ENCODE peak calls at places on chromosome 4, in five cellular contexts. S is sigmoid colon, Q is mammary epithelial cell, C is cardiac muscle cell, J is aorta. K is an unnamed sample.
A peak's percentile ranks its signal among the peaks of the same experiment; 100 is the strongest.

GRCh38 chr4:100288811-100289529 is 98.7 kb upstream of the DDIT4L start:
- DNase-seq in S (no peak), J (no peak), Q (peak; percentile 51), C (no peak), K (no peak)

GRCh38 chr4:118969359-118969758 is 80.7 kb downstream of the SYNPO2 start:
- DNase-seq in Q (peak; percentile 62), J (peak; percentile 77), S (peak; percentile 90), C (peak; percentile 80), K (no peak)

GRCh38 chr4:80202784-80203553 is 5.7 kb downstream of the PRDM8 start:
- DNase-seq in J (peak; percentile 79), S (peak; percentile 72), Q (no peak), C (peak; percentile 48), K (peak; percentile 90)

GRCh38 chr4:121778991-121779628 is 14.1 kb upstream of the SMIM43 start:
- DNase-seq in Q (no peak), J (no peak), S (no peak), C (peak; percentile 83), K (no peak)

GRCh38 chr4:188971125-188971524 is 831.9 kb downstream of the TRIML1 start:
- DNase-seq in Q (peak; percentile 35), C (no peak), J (no peak), S (no peak), K (no peak)

GRCh38 chr4:84456157-84456556 is 42.9 kb downstream of the NKX6-1 start:
- DNase-seq in Q (no peak), J (no peak), C (no peak), S (no peak), K (no peak)

GRCh38 chr4:90845777-90846176 is 718.6 kb downstream of the CCSER1 start:
- DNase-seq in C (no peak), S (no peak), J (no peak), Q (no peak), K (no peak)

GRCh38 chr4:122450847-122451246 is 5.7 kb downstream of the IL2 start:
- DNase-seq in S (no peak), C (peak; percentile 19), Q (peak; percentile 17), J (no peak), K (no peak)

GRCh38 chr4:4875147-4875546 is 15.7 kb downstream of the MSX1 start:
- DNase-seq in Q (no peak), S (no peak), J (no peak), C (no peak), K (no peak)

GRCh38 chr4:147639388-147639787 is 22.2 kb downstream of the TMEM184C start:
- DNase-seq in J (no peak), S (no peak), C (no peak), Q (peak; percentile 6), K (no peak)

GRCh38 chr4:75698162-75698962 is 25.2 kb upstream of the G3BP2 start:
- DNase-seq in Q (no peak), S (no peak), C (no peak), J (no peak), K (no peak)
- H3K4me3 ChIP-seq in Q (no peak overlapping the region), S (no peak overlapping the region), C (no peak overlapping the region), J (no peak overlapping the region), K (peak overlapping the region; percentile 25)

GRCh38 chr4:167210166-167210565 is 24.1 kb downstream of the SPOCK3 start:
- DNase-seq in C (no peak), J (no peak), Q (no peak), S (no peak), K (no peak)
- H3K36me3 ChIP-seq in C (no peaks in the 10 kb centered on the region), J (no peaks in the 10 kb centered on the region), Q (no peaks in the 10 kb centered on the region), S (no peaks in the 10 kb centered on the region), K (no peaks in the 10 kb centered on the region)

GRCh38 chr4:105896984-105897760 is 1.9 kb downstream of the NPNT start:
- DNase-seq in C (no peak), Q (peak; percentile 2), J (no peak), S (no peak), K (no peak)
- H3K4me3 ChIP-seq in C (peak overlapping the region; percentile 57), Q (no peak overlapping the region), J (peak overlapping the region; percentile 66), S (no peak overlapping the region), K (peak overlapping the region; percentile 40)

GRCh38 chr4:145843651-145844050 is 95.0 kb downstream of the ZNF827 start:
- DNase-seq in Q (no peak), J (no peak), S (no peak), C (no peak), K (no peak)
- H3K36me3 ChIP-seq in Q (peaks cover 1% of the 10 kb centered on the region), J (no peaks in the 10 kb centered on the region), S (no peaks in the 10 kb centered on the region), C (peaks cover 43% of the 10 kb centered on the region), K (peaks cover 15% of the 10 kb centered on the region)

GRCh38 chr4:184409911-184410692 is 64.2 kb downstream of the IRF2 start:
- DNase-seq in C (no peak), J (no peak), S (no peak), Q (no peak), K (peak; percentile 82)

GRCh38 chr4:184408021-184408710 is 66.2 kb downstream of the IRF2 start:
- DNase-seq in Q (peak; percentile 72), C (peak; percentile 64), J (no peak), S (no peak), K (no peak)

GRCh38 chr4:184408711-184409081 is 65.7 kb downstream of the IRF2 start:
- DNase-seq in C (no peak), Q (no peak), S (no peak), J (no peak), K (no peak)

GRCh38 chr4:184410748-184411147 is 63.6 kb downstream of the IRF2 start:
- DNase-seq in S (no peak), Q (no peak), C (no peak), J (no peak), K (no peak)

DNA sequence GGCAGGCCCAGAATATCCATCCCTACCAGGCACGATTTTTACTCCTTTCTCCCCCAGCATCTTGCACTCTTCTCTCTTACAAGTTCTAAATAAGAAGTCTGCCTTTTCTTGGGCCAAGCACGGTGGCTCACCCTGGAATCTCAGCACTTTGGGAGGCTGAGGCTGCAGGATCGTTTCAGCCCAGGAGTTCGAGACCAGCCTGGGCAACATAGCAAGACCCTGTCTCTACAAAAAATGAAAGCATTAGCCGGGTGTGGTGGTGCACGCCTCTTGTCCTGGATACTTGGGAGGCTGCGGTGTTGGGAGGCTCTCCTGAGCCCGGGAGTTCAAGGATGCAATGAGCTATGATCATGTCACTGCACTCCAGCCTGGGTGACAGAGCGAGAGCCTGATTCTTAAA is 64.8 kb downstream of the IRF2 start:
- DNase-seq in C (no peak), J (no peak), S (no peak), Q (no peak), K (no peak)
- H3K4me3 ChIP-seq in C (no peak overlapping the region), J (no peak overlapping the region), S (no peak overlapping the region), Q (no peak overlapping the region), K (no peak overlapping the region)